ENCODE peak calls at places on chromosomes 5 and 9, in five cellular contexts. V is upper lobe of right lung; T is CD8-positive, alpha-beta T cell; X is spleen; F is stomach. S is an unnamed sample.

GRCh38 chr9:76559283-76559682 is 100.3 kb downstream of the GCNT1 start:
- DNase-seq in F (no peak), V (no peak), X (no peak), T (no peak), S (no peak)

GRCh38 chr5:43215073-43215631 is 23.1 kb downstream of the NIM1K start:
- DNase-seq in V (peak; percentile 80), F (no peak), X (no peak), T (no peak), S (no peak)

GRCh38 chr5:54460181-54460919 is 4.9 kb downstream of the HSPB3 start:
- DNase-seq in X (no peak), F (no peak), V (no peak), T (no peak), S (no peak)

GRCh38 chr9:134571946-134572914 is 69.4 kb upstream of the COL5A1 start:
- DNase-seq in T (no peak), V (peak; percentile 58), F (peak; percentile 14), X (no peak), S (peak; percentile 28)

GRCh38 chr5:528625-529511 is 4.6 kb upstream of the SLC9A3 start:
- DNase-seq in T (no peak), X (peak; percentile 76), F (no peak), V (peak; percentile 48), S (no peak)

GRCh38 chr9:76135902-76136301 is 245.4 kb downstream of the PCSK5 start:
- DNase-seq in X (no peak), T (no peak), F (no peak), V (no peak), S (no peak)

GRCh38 chr5:158905281-158905680 is 194.4 kb downstream of the EBF1 start:
- DNase-seq in T (no peak), X (no peak), F (no peak), V (no peak), S (no peak)

GRCh38 chr9:9998491-9999287 is 614.1 kb downstream of the PTPRD start:
- DNase-seq in X (no peak), V (no peak), F (no peak), T (no peak), S (no peak)

GRCh38 chr9:112582371-112582770 is 95.7 kb downstream of the KIAA1958 start:
- DNase-seq in F (no peak), X (no peak), T (no peak), V (no peak), S (no peak)

GRCh38 chr5:41524174-41524573 is 13.8 kb upstream of the PLCXD3 start:
- DNase-seq in V (no peak), X (no peak), T (no peak), F (no peak), S (no peak)

GRCh38 chr9:128001411-128002298 is 20.9 kb upstream of the EEIG1 start:
- DNase-seq in T (no peak), F (peak; percentile 72), X (no peak), V (no peak), S (no peak)

GRCh38 chr9:37676411-37676830 is 25.7 kb downstream of the FRMPD1 start:
- DNase-seq in V (no peak), T (no peak), F (no peak), X (no peak), S (no peak)

GRCh38 chr9:115367780-115368179 is 249.8 kb upstream of the TNC start:
- DNase-seq in T (no peak), X (no peak), F (no peak), V (no peak), S (no peak)

GRCh38 chr5:133480366-133480765 is 132.0 kb downstream of the FSTL4 start:
- DNase-seq in F (no peak), X (no peak), V (no peak), T (no peak), S (no peak)

GRCh38 chr5:44345871-44346270 is 43.3 kb downstream of the FGF10 start:
- DNase-seq in F (no peak), V (no peak), T (no peak), X (no peak), S (no peak)

GRCh38 chr5:6950872-6951271 is 237.6 kb downstream of the TENT4A start:
- DNase-seq in X (no peak), T (no peak), V (no peak), F (no peak), S (no peak)

GRCh38 chr5:38827525-38827924 is 18.3 kb upstream of the OSMR start:
- DNase-seq in F (no peak), X (no peak), T (no peak), V (no peak), S (no peak)

GRCh38 chr9:123834907-123835562 is 94.9 kb downstream of the DENND1A start:
- DNase-seq in V (no peak), F (no peak), T (no peak), X (no peak), S (peak; percentile 36)

GRCh38 chr5:14742427-14743010 is 78.0 kb downstream of the OTULIN start:
- DNase-seq in X (no peak), T (no peak), F (no peak), V (no peak), S (no peak)

GRCh38 chr9:16866542-16866941 is 3.9 kb downstream of the BNC2 start:
- DNase-seq in F (no peak), T (no peak), V (no peak), X (no peak), S (no peak)

GRCh38 chr5:62343428-62343827 is 37.4 kb downstream of the KIF2A start:
- DNase-seq in X (no peak), F (no peak), T (no peak), V (no peak), S (no peak)

GRCh38 chr9:130997925-130998595 is 10.9 kb upstream of the LAMC3 start:
- DNase-seq in F (peak; percentile 48), X (no peak), T (no peak), V (peak; percentile 76), S (peak; percentile 38)

GRCh38 chr9:118577121-118577520 is 792.1 kb downstream of the BRINP1 start:
- DNase-seq in X (no peak), V (no peak), F (no peak), T (no peak), S (no peak)

GRCh38 chr9:450057-450456 is 235.4 kb downstream of the DOCK8 start:
- DNase-seq in X (no peak), V (no peak), T (no peak), F (no peak), S (no peak)

GRCh38 chr5:173917788-173918786 is 29.9 kb downstream of the CPEB4 start:
- DNase-seq in V (peak; percentile 70), T (peak; percentile 36), F (peak; percentile 54), X (peak; percentile 84), S (peak; percentile 82)

GRCh38 chr9:126661521-126662251 is 48.0 kb downstream of the LMX1B start:
- DNase-seq in T (no peak), F (no peak), X (no peak), V (no peak), S (no peak)

GRCh38 chr5:136724161-136724560 is 358.8 kb upstream of the TRPC7 start:
- DNase-seq in V (no peak), X (no peak), F (no peak), T (no peak), S (no peak)

GRCh38 chr9:129401623-129402340 is 219.1 kb downstream of the C9orf50 start:
- DNase-seq in V (no peak), F (no peak), T (no peak), X (peak; percentile 22), S (no peak)

GRCh38 chr9:97830884-97831829 is 21.9 kb upstream of the FOXE1 start:
- DNase-seq in T (no peak), X (no peak), F (no peak), V (no peak), S (no peak)

GRCh38 chr9:18060304-18060934 is 413.5 kb upstream of the ADAMTSL1 start:
- DNase-seq in V (no peak), T (no peak), F (no peak), X (no peak), S (no peak)

GRCh38 chr9:113187935-113188595 is 33.0 kb downstream of the FKBP15 start:
- DNase-seq in T (no peak), V (peak; percentile 73), F (no peak), X (peak; percentile 79), S (no peak)

GRCh38 chr5:9441610-9442009 is 104.3 kb downstream of the SEMA5A start:
- DNase-seq in F (no peak), T (no peak), V (no peak), X (no peak), S (no peak)

GRCh38 chr9:71592400-71592799 is 175.9 kb downstream of the CEMIP2 start:
- DNase-seq in V (no peak), X (no peak), T (no peak), F (no peak), S (no peak)

GRCh38 chr5:17620627-17621026 is 10.4 kb downstream of the TAF11L12 start:
- DNase-seq in X (no peak), T (no peak), V (no peak), F (no peak), S (no peak)
- TF ChIP-seq CTCF in X (no peak), T (no peak), V (no peak), F (no peak), S (no peak)

GRCh38 chr9:89400398-89401116 is 82.3 kb downstream of the SECISBP2 start:
- DNase-seq in F (no peak), X (no peak), T (no peak), V (no peak), S (peak; percentile 40)
- H3K4me3 ChIP-seq in F (no peak overlapping the region), X (no peak overlapping the region), T (no peak overlapping the region), V (no peak overlapping the region), S (peak overlapping the region; percentile 30)

GRCh38 chr9:121107881-121108280 is 33.1 kb downstream of the CNTRL start:
- DNase-seq in T (no peak), V (no peak), X (no peak), F (no peak), S (no peak)

GRCh38 chr9:121105531-121105930 is 30.8 kb downstream of the CNTRL start:
- DNase-seq in F (no peak), X (no peak), V (no peak), T (no peak), S (no peak)

DNA sequence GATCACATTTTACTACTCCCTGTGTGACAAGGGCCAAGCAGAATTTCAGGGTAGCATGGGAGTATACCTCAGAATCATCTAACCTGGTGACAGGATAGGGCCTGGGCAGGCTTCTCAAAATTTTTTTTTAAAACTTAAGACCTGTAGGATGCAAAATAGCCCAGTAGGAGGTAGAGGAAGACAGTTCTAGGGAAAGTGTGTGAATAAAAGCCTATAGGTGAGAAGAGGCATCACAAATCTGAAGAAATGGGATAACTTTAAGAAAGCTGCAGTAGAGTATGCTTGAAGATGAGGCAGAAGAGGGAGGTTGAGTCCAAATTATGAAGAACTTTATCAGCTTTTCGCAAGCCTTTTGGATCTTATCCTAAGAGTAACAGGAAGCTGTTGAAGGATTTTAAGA is 32.3 kb downstream of the CNTRL start:
- DNase-seq in X (no peak), T (no peak), V (no peak), F (no peak), S (no peak)
- TF ChIP-seq CTCF in X (peak; percentile 13), T (peak; percentile 61), V (no peak), F (no peak), S (peak; percentile 21)

GRCh38 chr9:133135193-133135745 is 14.2 kb upstream of the RALGDS start:
- DNase-seq in V (peak; percentile 84), X (no peak), F (peak; percentile 87), T (no peak), S (no peak)
- H3K4me3 ChIP-seq in V (no peak overlapping the region), X (no peak overlapping the region), F (no peak overlapping the region), T (no peak overlapping the region), S (no peak overlapping the region)

DNA sequence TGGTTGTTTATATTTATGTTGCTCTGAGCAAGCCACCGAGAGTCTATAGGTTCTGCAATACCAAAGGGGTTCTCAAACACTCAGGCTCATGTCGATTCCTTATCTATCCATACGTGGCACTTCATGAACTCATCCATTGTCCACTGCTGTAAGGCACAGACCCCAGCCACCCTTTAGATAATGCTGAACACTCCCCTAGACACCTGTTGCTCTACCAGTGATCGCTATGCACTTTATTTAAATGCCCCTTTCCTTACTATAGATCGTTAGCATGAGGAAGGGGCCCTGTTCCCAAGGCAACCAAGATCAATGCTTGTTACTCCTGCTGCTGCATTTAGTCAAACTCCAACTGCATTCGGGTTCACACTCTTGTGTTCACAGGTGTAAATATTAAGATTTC is 171.9 kb downstream of the PAM start:
- DNase-seq in T (no peak), V (no peak), F (no peak), X (no peak), S (no peak)
- TF ChIP-seq CTCF in T (no peak), V (no peak), F (no peak), X (no peak), S (no peak)

S was measured in GM06990.